ENCODE peak calls at places on chromosome 10, in five cellular contexts. V is IMR-90, L is testis, W is tibial artery, F is fibroblast of lung. R is an unnamed sample.

GRCh38 chr10:67790534-67791408 is 47.2 kb downstream of the DNAJC12 start:
- DNase-seq in V (peak; percentile 29), L (no peak), W (no peak), F (peak; percentile 74), R (no peak)

GRCh38 chr10:5566606-5567005 is 41.8 kb downstream of the CALML3 start:
- DNase-seq in W (no peak), L (no peak), F (no peak), V (peak; percentile 45), R (no peak)

GRCh38 chr10:68284597-68284996 is 47.3 kb upstream of the HNRNPH3 start:
- DNase-seq in F (no peak), W (no peak), V (peak; percentile 10), L (no peak), R (no peak)

GRCh38 chr10:133179651-133180050 is 19.6 kb downstream of the KNDC1 start:
- DNase-seq in F (no peak), W (no peak), V (no peak), L (no peak), R (no peak)

GRCh38 chr10:125991009-125991788 is 94.8 kb downstream of the FANK1 start:
- DNase-seq in W (no peak), V (no peak), L (no peak), F (no peak), R (no peak)

GRCh38 chr10:70558871-70559810 is 43.4 kb downstream of the PRF1 start:
- DNase-seq in V (peak; percentile 34), W (no peak), F (peak; percentile 57), L (peak; percentile 90), R (peak; percentile 66)

GRCh38 chr10:11225935-11226334 is 208.3 kb downstream of the CELF2 start:
- DNase-seq in F (no peak), V (no peak), L (no peak), W (peak; percentile 41), R (peak; percentile 60)

GRCh38 chr10:67553266-67553665 is 142.7 kb downstream of the CTNNA3 start:
- DNase-seq in V (peak; percentile 8), F (no peak), L (no peak), W (no peak), R (no peak)

GRCh38 chr10:18104223-18104872 is 35.9 kb upstream of the CACNB2 start:
- DNase-seq in W (peak; percentile 71), V (peak; percentile 43), L (peak; percentile 85), F (peak; percentile 58), R (peak; percentile 69)

GRCh38 chr10:101781984-101782810 is 1.0 kb downstream of the NPM3 start:
- DNase-seq in W (no peak), L (no peak), V (no peak), F (no peak), R (no peak)

GRCh38 chr10:3907514-3907913 is 122.5 kb upstream of the KLF6 start:
- DNase-seq in V (peak; percentile 64), L (no peak), W (peak; percentile 71), F (peak; percentile 85), R (no peak)

GRCh38 chr10:15169555-15170407 is 1.3 kb upstream of the NMT2 start:
- DNase-seq in L (peak; percentile 17), V (no peak), F (no peak), W (no peak), R (no peak)

GRCh38 chr10:18658301-18658991 is 785 bp upstream of the ARL5B start:
- DNase-seq in W (no peak), F (peak; percentile 62), L (peak; percentile 43), V (peak; percentile 36), R (peak; percentile 37)

GRCh38 chr10:19811517-19811916 is 4.7 kb upstream of the PLXDC2 start:
- DNase-seq in V (peak; percentile 33), F (peak; percentile 66), W (peak; percentile 62), L (peak; percentile 68), R (no peak)

GRCh38 chr10:17023386-17024298 is 106.0 kb downstream of the CUBN start:
- DNase-seq in F (peak; percentile 97), W (peak; percentile 80), V (peak; percentile 99), L (peak; percentile 58), R (no peak)

GRCh38 chr10:88114368-88114767 is 250.9 kb downstream of the PTEN start:
- DNase-seq in F (peak; percentile 32), W (peak; percentile 43), L (peak; percentile 55), V (peak; percentile 25), R (peak; percentile 78)

GRCh38 chr10:58409956-58410610 is 24.9 kb downstream of the TFAM start:
- DNase-seq in V (no peak), F (no peak), L (no peak), W (no peak), R (no peak)

GRCh38 chr10:58414270-58415041 is 29.2 kb downstream of the TFAM start:
- DNase-seq in F (peak; percentile 81), L (no peak), W (no peak), V (peak; percentile 80), R (no peak)

GRCh38 chr10:58415757-58416156 is 30.5 kb downstream of the TFAM start:
- DNase-seq in V (no peak), L (no peak), W (no peak), F (no peak), R (no peak)

DNA sequence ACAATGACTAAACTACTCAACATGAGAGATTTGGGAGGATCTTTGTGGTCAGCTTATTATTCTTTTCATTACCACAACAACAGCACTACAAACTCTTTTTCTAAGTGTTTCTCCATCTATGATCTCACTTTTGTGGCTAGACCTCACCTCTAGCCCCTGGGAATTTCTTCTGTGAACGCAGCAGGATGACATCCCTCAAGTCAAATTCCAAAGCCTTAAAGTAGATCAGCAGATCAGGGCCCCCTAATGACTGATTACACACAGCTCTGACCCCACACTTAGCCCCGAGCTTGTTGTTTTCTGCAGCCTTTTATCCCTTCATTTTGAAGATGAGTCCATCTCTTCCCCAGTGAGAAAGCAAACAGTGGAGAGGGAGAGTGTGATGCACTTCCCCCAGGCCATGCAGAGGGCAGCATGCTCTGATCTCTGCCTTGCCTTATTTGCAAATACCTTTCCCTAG is 27.3 kb downstream of the TFAM start:
- DNase-seq in L (no peak), F (no peak), V (peak; percentile 63), W (no peak), R (no peak)
- TF ChIP-seq CTCF in L (no peak), F (no peak), V (no peak), W (no peak), R (no peak)

GRCh38 chr10:122465401-122465800 is 4.0 kb downstream of the HTRA1 start:
- DNase-seq in F (no peak), W (no peak), L (no peak), V (no peak), R (no peak)

GRCh38 chr10:122469848-122470247 is 8.5 kb downstream of the HTRA1 start:
- DNase-seq in L (no peak), V (no peak), W (no peak), F (no peak), R (no peak)

GRCh38 chr10:122466866-122467470 is 5.6 kb downstream of the HTRA1 start:
- DNase-seq in V (no peak), F (no peak), L (no peak), W (no peak), R (no peak)

GRCh38 chr10:122468923-122469781 is 7.8 kb downstream of the HTRA1 start:
- DNase-seq in W (peak; percentile 77), L (no peak), F (peak; percentile 97), V (peak; percentile 98), R (no peak)

DNA sequence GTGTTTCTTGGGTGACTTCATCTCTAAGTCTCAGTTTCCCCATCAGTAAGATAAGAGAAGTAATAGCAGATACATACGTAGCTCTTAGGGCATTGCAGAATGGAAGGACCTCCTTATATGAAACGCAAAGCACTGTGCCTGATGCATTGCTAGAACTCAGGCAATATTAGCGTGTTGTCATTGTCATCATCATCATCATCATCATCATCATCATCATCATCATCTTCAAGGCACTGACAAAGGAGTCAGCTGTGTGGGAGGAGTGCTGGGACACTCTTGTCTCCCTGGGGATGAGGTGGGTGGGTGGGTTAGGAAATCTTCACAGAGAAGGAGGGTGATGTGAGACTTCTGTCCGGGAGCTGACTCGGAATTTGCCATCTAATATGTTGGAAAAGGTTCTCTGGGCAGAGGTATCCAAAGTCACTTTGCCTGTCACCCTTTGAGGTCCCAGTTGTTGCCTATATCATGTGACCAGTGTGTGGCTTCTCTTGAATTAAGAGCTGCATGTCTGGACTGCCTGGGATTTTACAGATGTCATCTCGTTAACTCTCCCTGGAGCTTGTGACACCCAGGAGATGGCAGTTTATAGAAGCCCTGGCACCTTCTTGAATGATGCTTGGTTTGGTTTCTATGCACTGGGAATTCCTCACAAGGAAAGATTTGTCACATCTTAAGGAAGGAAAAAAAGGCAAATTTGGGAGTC is 7.0 kb downstream of the HTRA1 start:
- DNase-seq in L (no peak), F (no peak), V (no peak), W (no peak), R (no peak)
- H3K27ac ChIP-seq in L (no peak overlapping the region), F (peak overlapping the region; percentile 0), V (peak overlapping the region; percentile 39), W (peak overlapping the region; percentile 56), R (peak overlapping the region; percentile 20)

GRCh38 chr10:78260675-78261074 is 227.0 kb downstream of the RPS24 start:
- DNase-seq in L (no peak), W (no peak), V (no peak), F (no peak), R (no peak)
- TF ChIP-seq CTCF in L (no peak), W (no peak), V (no peak), F (no peak), R (no peak)

GRCh38 chr10:72244573-72245038 is 28.5 kb upstream of the ASCC1 start:
- DNase-seq in L (no peak), F (no peak), W (no peak), V (no peak), R (no peak)

GRCh38 chr10:72245949-72246525 is 27.7 kb upstream of the DDIT4 start:
- DNase-seq in V (no peak), F (no peak), W (no peak), L (no peak), R (no peak)

GRCh38 chr10:72241853-72242252 is 25.8 kb upstream of the ASCC1 start:
- DNase-seq in V (no peak), W (no peak), F (no peak), L (no peak), R (no peak)

GRCh38 chr10:72242675-72243074 is 26.6 kb upstream of the ASCC1 start:
- DNase-seq in F (peak; percentile 83), W (peak; percentile 88), L (peak; percentile 85), V (no peak), R (peak; percentile 40)

GRCh38 chr10:72243822-72244437 is 27.9 kb upstream of the ASCC1 start:
- DNase-seq in L (peak; percentile 65), V (peak; percentile 90), W (peak; percentile 92), F (peak; percentile 99), R (no peak)
- H3K27ac ChIP-seq in L (peak overlapping the region; percentile 90), V (peak overlapping the region; percentile 94), W (peak overlapping the region; percentile 91), F (peak overlapping the region; percentile 76), R (peak overlapping the region; percentile 72)

DNA sequence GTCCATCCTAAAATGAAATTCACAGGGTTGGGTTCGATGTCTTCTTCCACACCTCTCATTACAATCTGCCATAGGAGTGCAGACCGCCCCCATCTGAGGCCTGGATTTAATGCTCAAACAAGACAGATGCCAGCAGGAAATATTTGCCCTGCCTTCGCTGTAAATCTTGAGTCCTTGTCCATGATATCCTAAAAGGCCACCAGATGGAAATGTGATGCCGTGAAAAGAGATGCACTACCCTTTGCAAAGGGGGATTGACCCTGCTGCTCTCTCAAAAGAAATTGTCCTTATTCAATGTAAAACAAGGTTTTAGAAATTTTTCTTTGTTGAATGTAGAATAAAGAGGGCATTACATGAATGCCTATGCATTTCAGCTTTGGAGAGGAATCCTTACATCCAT is 37.5 kb downstream of the AGAP4 start:
- DNase-seq in V (peak; percentile 6), W (no peak), L (no peak), F (peak; percentile 15), R (no peak)
- TF ChIP-seq CTCF in V (peak; percentile 23), W (no peak), L (no peak), F (no peak), R (no peak)

GRCh38 chr10:119417852-119418251 is 124.7 kb downstream of the RGS10 start:
- DNase-seq in L (no peak), F (no peak), W (no peak), V (no peak), R (no peak)
- H3K27ac ChIP-seq in L (no peak overlapping the region), F (no peak overlapping the region), W (no peak overlapping the region), V (no peak overlapping the region), R (no peak overlapping the region)